ENCODE peak calls at places on chromosome 14, in eight cellular contexts. N, Q, M, L, B, Z, H and P are unnamed samples.

GRCh38 chr14:91835197-91835919 is 32.0 kb downstream of the TC2N start:
- DNase-seq in N (no peak), Q (no peak), M (peak), L (no peak), B (no peak), Z (no peak), H (no peak), P (no peak)

GRCh38 chr14:55221186-55221585 is 29.8 kb upstream of the DLGAP5 start:
- DNase-seq in N (no peak), Q (no peak), M (peak), L (no peak), B (no peak), Z (no peak), H (peak), P (no peak)

GRCh38 chr14:43795600-43796228 is 711.4 kb downstream of the FSCB start:
- DNase-seq in N (no peak), Q (no peak), M (no peak), L (no peak), B (no peak), Z (no peak), H (no peak), P (no peak)

GRCh38 chr14:50069325-50069724 is 47.0 kb downstream of the VCPKMT start:
- DNase-seq in N (no peak), Q (no peak), M (no peak), L (no peak), B (no peak), Z (no peak), H (no peak), P (no peak)

GRCh38 chr14:80926706-80927384 is 14.7 kb downstream of the CEP128 start:
- DNase-seq in N (no peak), Q (no peak), M (no peak), L (no peak), B (no peak), Z (no peak), H (no peak), P (no peak)

GRCh38 chr14:37090026-37090425 is 82.4 kb downstream of the SLC25A21 start:
- DNase-seq in N (no peak), Q (no peak), M (no peak), L (no peak), B (no peak), Z (no peak), H (no peak), P (no peak)

GRCh38 chr14:93343797-93344196 is 3.2 kb upstream of the COX8C start:
- DNase-seq in N (no peak), Q (no peak), M (no peak), L (no peak), B (no peak), Z (no peak), H (no peak), P (no peak)

GRCh38 chr14:96626916-96627315 is 124.7 kb downstream of the PAPOLA start:
- DNase-seq in N (no peak), Q (no peak), M (no peak), L (peak), B (no peak), Z (no peak), H (no peak), P (peak)

GRCh38 chr14:99236386-99237133 is 35.4 kb downstream of the BCL11B start:
- DNase-seq in N (no peak), Q (no peak), M (no peak), L (no peak), B (no peak), Z (no peak), H (no peak), P (no peak)

GRCh38 chr14:69921052-69921451 is 41.8 kb downstream of the SMOC1 start:
- DNase-seq in N (no peak), Q (no peak), M (no peak), L (no peak), B (no peak), Z (no peak), H (no peak), P (no peak)

GRCh38 chr14:72894323-72894622 is 372 bp upstream of the DPF3 start:
- DNase-seq in N (no peak), Q (no peak), M (no peak), L (no peak), B (no peak), Z (no peak), H (no peak), P (no peak)

GRCh38 chr14:74637184-74637562 is 25.1 kb upstream of the LTBP2 start:
- DNase-seq in N (no peak), Q (no peak), M (no peak), L (no peak), B (no peak), Z (no peak), H (no peak), P (no peak)

GRCh38 chr14:71933026-71933587 is 878 bp downstream of the RGS6 start:
- DNase-seq in N (no peak), Q (no peak), M (peak), L (no peak), B (no peak), Z (no peak), H (no peak), P (no peak)

GRCh38 chr14:101133068-101133467 is 229.5 kb upstream of the RTL1 start:
- DNase-seq in N (no peak), Q (no peak), M (no peak), L (no peak), B (no peak), Z (no peak), H (no peak), P (no peak)

GRCh38 chr14:95519699-95520098 is 3.2 kb upstream of the SYNE3 start:
- DNase-seq in N (peak), Q (peak), M (no peak), L (no peak), B (no peak), Z (peak), H (peak), P (no peak)

GRCh38 chr14:96629558-96630222 is 127.5 kb downstream of the PAPOLA start:
- DNase-seq in N (no peak), Q (no peak), M (no peak), L (no peak), B (no peak), Z (peak), H (no peak), P (peak)

GRCh38 chr14:46048127-46048526 is 603.5 kb downstream of the RPL10L start:
- DNase-seq in N (no peak), Q (no peak), M (peak), L (no peak), B (no peak), Z (no peak), H (peak), P (no peak)

GRCh38 chr14:22313172-22313801 is 275.7 kb downstream of the DAD1 start:
- DNase-seq in N (no peak), Q (no peak), M (no peak), L (no peak), B (no peak), Z (no peak), H (no peak), P (no peak)

GRCh38 chr14:35687335-35687939 is 121.7 kb downstream of the RALGAPA1 start:
- DNase-seq in N (peak), Q (no peak), M (peak), L (peak), B (no peak), Z (no peak), H (peak), P (no peak)

GRCh38 chr14:34711169-34711568 is 3.2 kb downstream of the CFL2 start:
- DNase-seq in N (no peak), Q (no peak), M (peak), L (no peak), B (no peak), Z (no peak), H (peak), P (no peak)

GRCh38 chr14:71362920-71363584 is 455.8 kb downstream of the PCNX1 start:
- DNase-seq in N (no peak), Q (no peak), M (no peak), L (no peak), B (no peak), Z (no peak), H (no peak), P (no peak)

GRCh38 chr14:33728010-33728498 is 222.8 kb downstream of the EGLN3 start:
- DNase-seq in N (no peak), Q (no peak), M (peak), L (no peak), B (no peak), Z (no peak), H (no peak), P (no peak)

GRCh38 chr14:25061923-25062321 is 12.0 kb upstream of the STXBP6 start:
- DNase-seq in N (no peak), Q (no peak), M (no peak), L (no peak), B (no peak), Z (no peak), H (no peak), P (no peak)

GRCh38 chr14:79730911-79731310 is 480.4 kb downstream of the DIO2 start:
- DNase-seq in N (no peak), Q (no peak), M (no peak), L (no peak), B (no peak), Z (no peak), H (no peak), P (no peak)

GRCh38 chr14:50038398-50039119 is 77.8 kb downstream of the VCPKMT start:
- DNase-seq in N (peak), Q (no peak), M (peak), L (peak), B (no peak), Z (no peak), H (peak), P (no peak)

GRCh38 chr14:105059035-105059916 is 6.0 kb downstream of the GPR132 start:
- DNase-seq in N (no peak), Q (no peak), M (no peak), L (no peak), B (no peak), Z (no peak), H (no peak), P (no peak)

GRCh38 chr14:84006643-84007137 is 1523.3 kb upstream of the FLRT2 start:
- DNase-seq in N (no peak), Q (no peak), M (no peak), L (no peak), B (no peak), Z (no peak), H (no peak), P (no peak)

GRCh38 chr14:94115068-94115591 is 4.6 kb downstream of the IFI27 start:
- DNase-seq in N (no peak), Q (no peak), M (no peak), L (no peak), B (no peak), Z (no peak), H (no peak), P (no peak)

GRCh38 chr14:39880106-39880695 is 448.0 kb upstream of the FBXO33 start:
- DNase-seq in N (no peak), Q (no peak), M (no peak), L (no peak), B (no peak), Z (no peak), H (no peak), P (no peak)